ENCODE peak calls at places on chromosome 2, in six cellular contexts. E, T, X, O, R and C are unnamed samples.

GRCh38 chr2:173355132-173355865 is 627 bp downstream of the CDCA7 start:
- DNase-seq in T (peak; percentile 34), R (peak; percentile 15), X (peak; percentile 63), O (peak; percentile 31), E (peak; percentile 54), C (peak; percentile 56)

GRCh38 chr2:203492965-203493364 is 42.1 kb downstream of the RAPH1 start:
- DNase-seq in T (no peak), R (no peak), X (peak; percentile 39), E (no peak), O (no peak), C (peak; percentile 30)

GRCh38 chr2:208373460-208374089 is 33.0 kb upstream of the PTH2R start:
- DNase-seq in X (peak; percentile 65), T (no peak), R (peak; percentile 51), E (peak; percentile 55), O (no peak), C (peak; percentile 73)

GRCh38 chr2:110105608-110106467 is 9.8 kb downstream of the MALL start:
- DNase-seq in T (no peak), X (peak; percentile 79), R (peak; percentile 71), E (peak; percentile 93), O (no peak), C (peak; percentile 99)

GRCh38 chr2:239977111-239977510 is 48.0 kb downstream of the NDUFA10 start:
- DNase-seq in R (no peak), O (no peak), T (no peak), X (no peak), E (no peak), C (no peak)

GRCh38 chr2:2827691-2828315 is 496.7 kb upstream of the MYT1L start:
- DNase-seq in E (no peak), T (no peak), R (no peak), X (no peak), O (peak; percentile 11), C (no peak)

GRCh38 chr2:28074127-28074526 is 183.6 kb downstream of the BABAM2 start:
- DNase-seq in T (no peak), R (no peak), E (no peak), O (no peak), X (no peak), C (no peak)

GRCh38 chr2:140770645-140771044 is 1360.2 kb downstream of the LRP1B start:
- DNase-seq in X (no peak), R (no peak), T (no peak), O (no peak), E (no peak), C (no peak)

GRCh38 chr2:161976927-161977326 is 97.1 kb downstream of the DPP4 start:
- DNase-seq in E (no peak), T (no peak), X (no peak), O (no peak), R (no peak), C (no peak)

GRCh38 chr2:148947299-148947698 is 72.3 kb downstream of the KIF5C start:
- DNase-seq in T (no peak), E (no peak), O (no peak), X (no peak), R (no peak), C (no peak)

GRCh38 chr2:69046221-69046662 is 33.3 kb downstream of the ANTXR1 start:
- DNase-seq in R (peak; percentile 64), O (peak; percentile 46), X (peak; percentile 96), E (peak; percentile 39), T (no peak), C (peak; percentile 85)

GRCh38 chr2:120439067-120439368 is 93.1 kb downstream of the INHBB start:
- DNase-seq in R (no peak), T (no peak), X (no peak), O (no peak), E (no peak), C (no peak)

GRCh38 chr2:218020966-218021535 is 18.3 kb upstream of the TNS1 start:
- DNase-seq in E (no peak), O (no peak), T (no peak), X (no peak), R (no peak), C (no peak)

GRCh38 chr2:55441280-55441892 is 21.7 kb upstream of the CCDC88A start:
- DNase-seq in X (no peak), E (no peak), T (no peak), O (no peak), R (no peak), C (no peak)

GRCh38 chr2:61090386-61090921 is 24.8 kb downstream of the SANBR start:
- DNase-seq in R (peak; percentile 4), O (no peak), E (no peak), T (no peak), X (no peak), C (no peak)

GRCh38 chr2:220966636-220967035 is 605.5 kb downstream of the EPHA4 start:
- DNase-seq in R (peak; percentile 85), T (no peak), O (no peak), X (peak; percentile 92), E (no peak), C (peak; percentile 78)

GRCh38 chr2:33018271-33018670 is 71.5 kb downstream of the LTBP1 start:
- DNase-seq in O (no peak), X (no peak), T (no peak), R (no peak), E (no peak), C (no peak)

GRCh38 chr2:207216454-207216853 is 50.7 kb upstream of the KLF7 start:
- DNase-seq in T (no peak), R (no peak), X (no peak), O (no peak), E (no peak), C (no peak)

GRCh38 chr2:237431372-237431771 is 17.4 kb upstream of the COL6A3 start:
- DNase-seq in X (peak; percentile 86), E (peak; percentile 48), T (no peak), R (peak; percentile 92), O (no peak), C (peak; percentile 94)

GRCh38 chr2:117470311-117471095 is 344.0 kb upstream of the DDX18 start:
- DNase-seq in O (peak; percentile 51), X (no peak), E (peak; percentile 2), R (no peak), T (peak; percentile 21), C (peak; percentile 43)

GRCh38 chr2:133561045-133561852 is 7.0 kb downstream of the NCKAP5 start:
- DNase-seq in E (peak; percentile 65), R (peak; percentile 66), T (no peak), O (no peak), X (peak; percentile 85), C (peak; percentile 81)

GRCh38 chr2:56077352-56077915 is 106.4 kb upstream of the CCDC85A start:
- DNase-seq in E (peak; percentile 28), X (peak; percentile 12), O (no peak), T (peak; percentile 17), R (peak; percentile 16), C (peak; percentile 68)

GRCh38 chr2:230496891-230497290 is 80.9 kb downstream of the SP100 start:
- DNase-seq in O (no peak), R (no peak), E (no peak), T (no peak), X (no peak), C (no peak)

GRCh38 chr2:187920511-187920910 is 366.3 kb upstream of the TFPI start:
- DNase-seq in T (no peak), X (no peak), O (no peak), E (no peak), R (no peak), C (no peak)

GRCh38 chr2:171390941-171391516 is 42.8 kb downstream of the METTL8 start:
- DNase-seq in T (no peak), X (peak; percentile 87), E (no peak), O (no peak), R (peak; percentile 62), C (peak; percentile 95)

GRCh38 chr2:173858297-173858731 is 106.9 kb downstream of the SP3 start:
- DNase-seq in R (no peak), X (no peak), O (no peak), T (no peak), E (no peak), C (peak; percentile 6)